ENCODE peak calls at places on chromosomes 5 and 9, in four cellular contexts. I is nucleus accumbens, L is Daoy, S is IMR-90. P is an unnamed sample.
A peak's percentile ranks its signal among the peaks of the same experiment; 100 is the strongest.

GRCh38 chr9:114086009-114086408 is 7.9 kb upstream of the AMBP start:
- DNase-seq in I (no peak), L (no peak), S (no peak), P (no peak)

GRCh38 chr5:23064710-23065109 is 211.6 kb upstream of the CDH12 start:
- DNase-seq in I (no peak), L (no peak), S (no peak), P (no peak)

GRCh38 chr5:36240779-36241635 is 718 bp downstream of the NADK2 start:
- DNase-seq in I (peak; percentile 59), L (peak; percentile 64), S (peak; percentile 59), P (peak; percentile 49)

GRCh38 chr5:115432691-115433090 is 111.9 kb downstream of the FEM1C start:
- DNase-seq in I (no peak), L (no peak), S (peak; percentile 61), P (no peak)

GRCh38 chr9:122258886-122259415 is 5.7 kb downstream of the RBM18 start:
- DNase-seq in I (no peak), L (no peak), S (no peak), P (no peak)

GRCh38 chr5:64144429-64145215 is 21.0 kb upstream of the RNF180 start:
- DNase-seq in I (no peak), L (no peak), S (no peak), P (no peak)

GRCh38 chr5:33968133-33969005 is 16.1 kb downstream of the SLC45A2 start:
- DNase-seq in I (no peak), L (no peak), S (no peak), P (no peak)

GRCh38 chr5:100827481-100827889 is 75.6 kb downstream of the ST8SIA4 start:
- DNase-seq in I (no peak), L (no peak), S (no peak), P (no peak)

GRCh38 chr5:131814990-131815389 is 18.2 kb upstream of the FNIP1 start:
- DNase-seq in I (no peak), L (peak; percentile 75), S (peak; percentile 91), P (peak; percentile 92)

GRCh38 chr9:71353723-71354122 is 232.3 kb upstream of the TRPM3 start:
- DNase-seq in I (no peak), L (no peak), S (peak; percentile 18), P (no peak)